ENCODE peak calls at places on chromosomes 16 and 17, in five cellular contexts. O is posterior vena cava; Y is nucleus accumbens; X is NCI-H1105; T is stimulated activated CD4-positive, alpha-beta T cell treated with anti-CD3 and anti-CD28 coated beads, Interleukin-2, amount 100 ng/mL, for 48 hours. S is an unnamed sample.

GRCh38 chr17:80092959-80093358 is 8.4 kb upstream of the GAA start:
- DNase-seq in O (no peak), Y (no peak), X (no peak), T (no peak), S (no peak)

GRCh38 chr17:10744509-10745000 is 14.7 kb upstream of the TMEM220 start:
- DNase-seq in O (no peak), Y (no peak), X (no peak), T (no peak), S (no peak)

GRCh38 chr16:25838724-25839186 is 147.0 kb downstream of the HS3ST4 start:
- DNase-seq in O (no peak), Y (no peak), X (peak; percentile 70), T (peak; percentile 7), S (peak; percentile 24)

GRCh38 chr17:71184716-71185115 is 936.1 kb upstream of the SOX9 start:
- DNase-seq in O (no peak), Y (no peak), X (no peak), T (no peak), S (no peak)

GRCh38 chr16:58063377-58064076 is 38.0 kb downstream of the MMP15 start:
- DNase-seq in O (no peak), Y (no peak), X (no peak), T (no peak), S (no peak)

GRCh38 chr16:23330161-23330560 is 28.1 kb downstream of the SCNN1B start:
- DNase-seq in O (peak; percentile 28), Y (no peak), X (no peak), T (no peak), S (no peak)

GRCh38 chr16:86682219-86682904 is 104.0 kb downstream of the FOXL1 start:
- DNase-seq in O (no peak), Y (no peak), X (no peak), T (no peak), S (no peak)

GRCh38 chr16:28090646-28091377 is 27.3 kb upstream of the GSG1L start:
- DNase-seq in O (peak; percentile 57), Y (no peak), X (no peak), T (no peak), S (no peak)

GRCh38 chr16:87276091-87276561 is 41.1 kb downstream of the C16orf95 start:
- DNase-seq in O (peak; percentile 77), Y (no peak), X (no peak), T (no peak), S (no peak)

GRCh38 chr17:40846515-40847155 is 20.4 kb downstream of the KRT12 start:
- DNase-seq in O (no peak), Y (no peak), X (no peak), T (no peak), S (no peak)

GRCh38 chr17:7045492-7046126 is 1.7 kb upstream of the SLC16A11 start:
- DNase-seq in O (no peak), Y (no peak), X (peak; percentile 48), T (peak; percentile 35), S (no peak)

S was measured in progenitor cell of endocrine pancreas.